ENCODE peak calls at places on chromosomes 4 and X, in ten cellular contexts. One of them, this sample, is unnamed.

GRCh38 chr4:12186526-12186925 is 757.8 kb upstream of the HS3ST1 start:
- DNase-seq in AG04450: no peak
- DNase-seq in CD8-positive, alpha-beta T cell: no peak
- DNase-seq in foreskin fibroblast: no peak
- DNase-seq in tibial nerve: no peak
- DNase-seq in pancreas: no peak
- DNase-seq in AG09309: no peak
- DNase-seq in GM12878: no peak
- DNase-seq in right lobe of liver: no peak
- DNase-seq in RWPE1: no peak
- DNase-seq in this sample: no peak

GRCh38 chr4:55215087-55215486 is 89.7 kb upstream of the KDR start:
- DNase-seq in AG04450: no peak
- DNase-seq in CD8-positive, alpha-beta T cell: no peak
- DNase-seq in foreskin fibroblast: no peak
- DNase-seq in tibial nerve: no peak
- DNase-seq in pancreas: no peak
- DNase-seq in AG09309: no peak
- DNase-seq in GM12878: no peak
- DNase-seq in right lobe of liver: no peak
- DNase-seq in RWPE1: no peak
- DNase-seq in this sample: no peak

GRCh38 chrX:121987163-121987562 is 939.8 kb downstream of the GLUD2 start:
- DNase-seq in AG04450: no peak
- DNase-seq in CD8-positive, alpha-beta T cell: no peak
- DNase-seq in foreskin fibroblast: peak; percentile 63
- DNase-seq in tibial nerve: no peak
- DNase-seq in pancreas: no peak
- DNase-seq in AG09309: peak; percentile 39
- DNase-seq in GM12878: no peak
- DNase-seq in right lobe of liver: no peak
- DNase-seq in RWPE1: no peak
- DNase-seq in this sample: no peak

GRCh38 chrX:112851161-112851779 is 10.6 kb upstream of the AMOT start:
- DNase-seq in AG04450: no peak
- DNase-seq in CD8-positive, alpha-beta T cell: no peak
- DNase-seq in foreskin fibroblast: no peak
- DNase-seq in tibial nerve: no peak
- DNase-seq in pancreas: no peak
- DNase-seq in AG09309: no peak
- DNase-seq in GM12878: peak; percentile 82
- DNase-seq in right lobe of liver: no peak
- DNase-seq in RWPE1: no peak
- DNase-seq in this sample: peak; percentile 83

GRCh38 chr4:93834371-93835066 is 6.0 kb downstream of the ATOH1 start:
- DNase-seq in AG04450: no peak
- DNase-seq in CD8-positive, alpha-beta T cell: no peak
- DNase-seq in foreskin fibroblast: no peak
- DNase-seq in tibial nerve: no peak
- DNase-seq in pancreas: peak; percentile 57
- DNase-seq in AG09309: no peak
- DNase-seq in GM12878: no peak
- DNase-seq in right lobe of liver: no peak
- DNase-seq in RWPE1: no peak
- DNase-seq in this sample: no peak

GRCh38 chrX:107805179-107805578 is 20.5 kb upstream of the MID2 start:
- DNase-seq in AG04450: no peak
- DNase-seq in CD8-positive, alpha-beta T cell: no peak
- DNase-seq in foreskin fibroblast: no peak
- DNase-seq in tibial nerve: no peak
- DNase-seq in pancreas: no peak
- DNase-seq in AG09309: no peak
- DNase-seq in GM12878: no peak
- DNase-seq in right lobe of liver: no peak
- DNase-seq in RWPE1: no peak
- DNase-seq in this sample: no peak

GRCh38 chr4:55216871-55217635 is 91.7 kb upstream of the KDR start:
- DNase-seq in AG04450: no peak
- DNase-seq in CD8-positive, alpha-beta T cell: no peak
- DNase-seq in foreskin fibroblast: no peak
- DNase-seq in tibial nerve: no peak
- DNase-seq in pancreas: no peak
- DNase-seq in AG09309: no peak
- DNase-seq in GM12878: no peak
- DNase-seq in right lobe of liver: no peak
- DNase-seq in RWPE1: peak; percentile 3
- DNase-seq in this sample: no peak

GRCh38 chr4:25786497-25787065 is 76.2 kb downstream of the SEL1L3 start:
- DNase-seq in AG04450: peak; percentile 24
- DNase-seq in CD8-positive, alpha-beta T cell: no peak
- DNase-seq in foreskin fibroblast: no peak
- DNase-seq in tibial nerve: no peak
- DNase-seq in pancreas: no peak
- DNase-seq in AG09309: no peak
- DNase-seq in GM12878: no peak
- DNase-seq in right lobe of liver: no peak
- DNase-seq in RWPE1: no peak
- DNase-seq in this sample: no peak

GRCh38 chrX:109536439-109537323 is at the start of gene NXT2:
- DNase-seq in AG04450: peak; percentile 74
- DNase-seq in CD8-positive, alpha-beta T cell: peak; percentile 84
- DNase-seq in foreskin fibroblast: peak; percentile 89
- DNase-seq in tibial nerve: peak; percentile 72
- DNase-seq in pancreas: peak; percentile 91
- DNase-seq in AG09309: peak; percentile 70
- DNase-seq in GM12878: peak; percentile 73
- DNase-seq in right lobe of liver: peak; percentile 92
- DNase-seq in RWPE1: peak; percentile 87
- DNase-seq in this sample: peak; percentile 94
- TF ChIP-seq CTCF in AG04450: no peak
- TF ChIP-seq CTCF in CD8-positive, alpha-beta T cell: no peak
- TF ChIP-seq CTCF in foreskin fibroblast: no peak
- TF ChIP-seq CTCF in tibial nerve: no peak
- TF ChIP-seq CTCF in pancreas: no peak
- TF ChIP-seq CTCF in AG09309: no peak
- TF ChIP-seq CTCF in GM12878: no peak
- TF ChIP-seq CTCF in right lobe of liver: no peak
- TF ChIP-seq CTCF in RWPE1: no peak
- TF ChIP-seq CTCF in this sample: no peak

DNA sequence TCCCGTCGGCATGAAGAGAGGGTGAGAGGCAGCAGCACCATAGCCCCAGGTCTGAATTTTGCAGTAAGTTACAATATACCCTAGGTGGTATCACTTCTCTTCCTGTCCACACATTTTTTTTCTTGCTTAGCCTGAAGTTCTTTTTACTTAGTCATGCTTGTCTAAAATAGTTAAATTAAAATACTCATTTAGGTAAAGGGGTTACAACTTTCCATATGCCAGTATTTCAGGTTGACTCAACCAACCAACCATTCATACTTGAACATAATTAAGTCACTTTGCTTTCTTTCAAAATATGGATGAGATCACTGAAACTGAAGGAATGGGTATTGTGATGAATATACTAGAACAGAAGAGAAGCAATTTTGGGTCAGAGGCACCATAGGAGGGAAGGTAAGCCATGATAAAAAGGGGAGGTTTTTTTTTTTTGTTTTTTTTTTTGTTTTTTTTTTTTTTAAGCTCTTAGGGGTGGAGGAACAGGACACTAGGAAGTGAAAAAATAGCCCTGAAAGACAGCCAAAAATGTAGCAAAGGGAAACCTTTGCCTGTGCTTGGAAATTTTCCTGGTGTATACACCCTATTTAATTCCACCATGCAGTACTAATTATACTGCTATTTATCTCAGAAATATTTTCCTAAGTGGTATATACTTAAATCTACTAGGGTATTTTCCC is 41.8 kb downstream of the RPS6KA3 start:
- DNase-seq in AG04450: no peak
- DNase-seq in CD8-positive, alpha-beta T cell: no peak
- DNase-seq in foreskin fibroblast: peak; percentile 10
- DNase-seq in tibial nerve: no peak
- DNase-seq in pancreas: no peak
- DNase-seq in AG09309: no peak
- DNase-seq in GM12878: peak; percentile 35
- DNase-seq in right lobe of liver: no peak
- DNase-seq in RWPE1: no peak
- DNase-seq in this sample: peak; percentile 54
- TF ChIP-seq CTCF in AG04450: no peak
- TF ChIP-seq CTCF in CD8-positive, alpha-beta T cell: no peak
- TF ChIP-seq CTCF in foreskin fibroblast: no peak
- TF ChIP-seq CTCF in tibial nerve: no peak
- TF ChIP-seq CTCF in pancreas: no peak
- TF ChIP-seq CTCF in AG09309: no peak
- TF ChIP-seq CTCF in GM12878: no peak
- TF ChIP-seq CTCF in right lobe of liver: no peak
- TF ChIP-seq CTCF in RWPE1: no peak
- TF ChIP-seq CTCF in this sample: no peak

GRCh38 chr4:183797445-183798248 is 107.5 kb upstream of the STOX2 start:
- DNase-seq in AG04450: no peak
- DNase-seq in CD8-positive, alpha-beta T cell: no peak
- DNase-seq in foreskin fibroblast: peak; percentile 8
- DNase-seq in tibial nerve: no peak
- DNase-seq in pancreas: peak; percentile 83
- DNase-seq in AG09309: no peak
- DNase-seq in GM12878: no peak
- DNase-seq in right lobe of liver: peak; percentile 34
- DNase-seq in RWPE1: peak; percentile 33
- DNase-seq in this sample: no peak
- TF ChIP-seq CTCF in AG04450: no peak
- TF ChIP-seq CTCF in CD8-positive, alpha-beta T cell: no peak
- TF ChIP-seq CTCF in foreskin fibroblast: no peak
- TF ChIP-seq CTCF in tibial nerve: no peak
- TF ChIP-seq CTCF in pancreas: no peak
- TF ChIP-seq CTCF in AG09309: no peak
- TF ChIP-seq CTCF in GM12878: no peak
- TF ChIP-seq CTCF in right lobe of liver: no peak
- TF ChIP-seq CTCF in RWPE1: no peak
- TF ChIP-seq CTCF in this sample: no peak

GRCh38 chr4:5307928-5308327 is 256.6 kb downstream of the STK32B start:
- DNase-seq in AG04450: no peak
- DNase-seq in CD8-positive, alpha-beta T cell: no peak
- DNase-seq in foreskin fibroblast: no peak
- DNase-seq in tibial nerve: no peak
- DNase-seq in pancreas: no peak
- DNase-seq in AG09309: no peak
- DNase-seq in GM12878: no peak
- DNase-seq in right lobe of liver: no peak
- DNase-seq in RWPE1: no peak
- DNase-seq in this sample: no peak
- TF ChIP-seq CTCF in AG04450: no peak
- TF ChIP-seq CTCF in CD8-positive, alpha-beta T cell: no peak
- TF ChIP-seq CTCF in foreskin fibroblast: no peak
- TF ChIP-seq CTCF in tibial nerve: no peak
- TF ChIP-seq CTCF in pancreas: no peak
- TF ChIP-seq CTCF in AG09309: no peak
- TF ChIP-seq CTCF in GM12878: no peak
- TF ChIP-seq CTCF in right lobe of liver: no peak
- TF ChIP-seq CTCF in RWPE1: no peak
- TF ChIP-seq CTCF in this sample: no peak

GRCh38 chrX:120021927-120022326 is 55.6 kb downstream of the RHOXF2B start:
- DNase-seq in AG04450: no peak
- DNase-seq in CD8-positive, alpha-beta T cell: no peak
- DNase-seq in foreskin fibroblast: no peak
- DNase-seq in tibial nerve: no peak
- DNase-seq in pancreas: no peak
- DNase-seq in AG09309: no peak
- DNase-seq in GM12878: no peak
- DNase-seq in right lobe of liver: no peak
- DNase-seq in RWPE1: no peak
- DNase-seq in this sample: no peak
- TF ChIP-seq CTCF in AG04450: no peak
- TF ChIP-seq CTCF in CD8-positive, alpha-beta T cell: no peak
- TF ChIP-seq CTCF in foreskin fibroblast: no peak
- TF ChIP-seq CTCF in tibial nerve: no peak
- TF ChIP-seq CTCF in pancreas: no peak
- TF ChIP-seq CTCF in AG09309: no peak
- TF ChIP-seq CTCF in GM12878: no peak
- TF ChIP-seq CTCF in right lobe of liver: no peak
- TF ChIP-seq CTCF in RWPE1: no peak
- TF ChIP-seq CTCF in this sample: no peak

GRCh38 chr4:139229534-139230039 is 50.4 kb downstream of the MGARP start:
- DNase-seq in AG04450: no peak
- DNase-seq in CD8-positive, alpha-beta T cell: no peak
- DNase-seq in foreskin fibroblast: peak; percentile 42
- DNase-seq in tibial nerve: no peak
- DNase-seq in pancreas: no peak
- DNase-seq in AG09309: no peak
- DNase-seq in GM12878: no peak
- DNase-seq in right lobe of liver: no peak
- DNase-seq in RWPE1: peak; percentile 46
- DNase-seq in this sample: peak; percentile 61

GRCh38 chr4:139232751-139233150 is 47.3 kb downstream of the MGARP start:
- DNase-seq in AG04450: no peak
- DNase-seq in CD8-positive, alpha-beta T cell: no peak
- DNase-seq in foreskin fibroblast: no peak
- DNase-seq in tibial nerve: no peak
- DNase-seq in pancreas: no peak
- DNase-seq in AG09309: no peak
- DNase-seq in GM12878: no peak
- DNase-seq in right lobe of liver: no peak
- DNase-seq in RWPE1: no peak
- DNase-seq in this sample: no peak

GRCh38 chr4:139239127-139239772 is 40.8 kb downstream of the MGARP start:
- DNase-seq in AG04450: no peak
- DNase-seq in CD8-positive, alpha-beta T cell: no peak
- DNase-seq in foreskin fibroblast: no peak
- DNase-seq in tibial nerve: no peak
- DNase-seq in pancreas: no peak
- DNase-seq in AG09309: no peak
- DNase-seq in GM12878: no peak
- DNase-seq in right lobe of liver: no peak
- DNase-seq in RWPE1: no peak
- DNase-seq in this sample: no peak

DNA sequence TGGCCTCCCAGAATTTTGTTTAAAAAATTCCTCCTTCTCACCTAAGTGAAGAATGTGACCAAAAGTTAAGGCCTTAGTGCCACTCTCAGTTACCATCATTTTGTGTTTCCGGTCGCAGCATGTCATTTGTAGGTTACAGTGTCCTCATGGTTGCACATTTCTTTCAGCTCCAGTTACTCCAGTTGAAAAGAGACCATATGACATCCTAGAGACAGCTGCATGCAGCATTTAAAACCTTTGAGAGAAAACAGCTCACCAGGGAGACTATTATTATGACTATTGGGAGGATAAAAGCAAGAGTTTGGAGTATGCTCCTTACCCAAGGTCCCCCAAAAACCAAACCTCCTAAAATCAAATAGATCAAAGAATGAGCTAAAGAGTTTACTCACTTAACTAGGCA is 45.8 kb downstream of the MGARP start:
- DNase-seq in AG04450: no peak
- DNase-seq in CD8-positive, alpha-beta T cell: no peak
- DNase-seq in foreskin fibroblast: no peak
- DNase-seq in tibial nerve: no peak
- DNase-seq in pancreas: no peak
- DNase-seq in AG09309: no peak
- DNase-seq in GM12878: no peak
- DNase-seq in right lobe of liver: no peak
- DNase-seq in RWPE1: no peak
- DNase-seq in this sample: no peak
- TF ChIP-seq CTCF in AG04450: no peak
- TF ChIP-seq CTCF in CD8-positive, alpha-beta T cell: no peak
- TF ChIP-seq CTCF in foreskin fibroblast: no peak
- TF ChIP-seq CTCF in tibial nerve: no peak
- TF ChIP-seq CTCF in pancreas: no peak
- TF ChIP-seq CTCF in AG09309: no peak
- TF ChIP-seq CTCF in GM12878: no peak
- TF ChIP-seq CTCF in right lobe of liver: no peak
- TF ChIP-seq CTCF in RWPE1: no peak
- TF ChIP-seq CTCF in this sample: no peak